ENCODE peak calls at places on chromosome 1, in five cellular contexts. O is CD8-positive, alpha-beta memory T cell; V is naive thymus-derived CD4-positive, alpha-beta T cell; H is cardiac muscle cell; X is thoracic aorta. D is an unnamed sample.

GRCh38 chr1:183583466-183583865 is 6.8 kb downstream of the NCF2 start:
- DNase-seq in O (no peak), V (no peak), H (peak), X (no peak), D (no peak)

GRCh38 chr1:234727018-234727757 is 117.2 kb upstream of the IRF2BP2 start:
- DNase-seq in O (no peak), V (no peak), H (no peak), X (no peak), D (no peak)

GRCh38 chr1:153919879-153920852 is 2.6 kb downstream of the GATAD2B start:
- DNase-seq in O (no peak), V (no peak), H (peak), X (no peak), D (no peak)

GRCh38 chr1:220222939-220223338 is 49.3 kb downstream of the RAB3GAP2 start:
- DNase-seq in O (no peak), V (no peak), H (no peak), X (no peak), D (no peak)

GRCh38 chr1:204445860-204446412 is 34.3 kb upstream of the PPP1R15B start:
- DNase-seq in O (peak), V (no peak), H (peak), X (no peak), D (no peak)

GRCh38 chr1:182248721-182249120 is 142.9 kb downstream of the GLUL start:
- DNase-seq in O (no peak), V (no peak), H (no peak), X (no peak), D (no peak)

GRCh38 chr1:201711101-201711597 is 117.8 kb upstream of the IPO9 start:
- DNase-seq in O (no peak), V (no peak), H (peak), X (no peak), D (no peak)

GRCh38 chr1:56473582-56474270 is 105.6 kb downstream of the PLPP3 start:
- DNase-seq in O (no peak), V (no peak), H (no peak), X (no peak), D (no peak)

GRCh38 chr1:17189632-17190525 is 15.0 kb upstream of the PADI1 start:
- DNase-seq in O (no peak), V (no peak), H (peak), X (no peak), D (no peak)